ENCODE peak calls at places on chromosomes 7 and 10, in five cellular contexts. L, U, A, T and D are unnamed samples.

GRCh38 chr10:113680172-113681111 is 730 bp downstream of the CASP7 start:
- DNase-seq in U (peak; percentile 35), A (peak; percentile 19), T (peak; percentile 53), L (peak; percentile 59), D (peak; percentile 74)

GRCh38 chr7:156028521-156028920 is 216.3 kb upstream of the SHH start:
- DNase-seq in T (no peak), U (no peak), L (no peak), A (no peak), D (no peak)

GRCh38 chr10:99958287-99958686 is 51.5 kb downstream of the DNMBP start:
- DNase-seq in L (peak; percentile 68), A (no peak), T (peak; percentile 54), U (no peak), D (peak; percentile 68)

GRCh38 chr10:71079761-71080380 is 132.5 kb upstream of the UNC5B start:
- DNase-seq in A (no peak), T (no peak), L (no peak), U (no peak), D (no peak)

GRCh38 chr7:98992076-98992475 is 113.7 kb downstream of the TRRAP start:
- DNase-seq in T (no peak), U (no peak), L (no peak), A (no peak), D (no peak)

GRCh38 chr7:142868188-142868811 is 13.4 kb downstream of the EPHB6 start:
- DNase-seq in U (no peak), T (no peak), L (no peak), A (no peak), D (no peak)

GRCh38 chr7:134567368-134567767 is 18.5 kb downstream of the AKR1B15 start:
- DNase-seq in L (no peak), A (no peak), U (no peak), T (no peak), D (no peak)

GRCh38 chr10:24952146-24952700 is at the start of gene PRTFDC1:
- DNase-seq in L (peak; percentile 43), T (peak; percentile 58), A (peak; percentile 64), U (no peak), D (no peak)

GRCh38 chr10:66045859-66046258 is 880.0 kb upstream of the LRRTM3 start:
- DNase-seq in A (no peak), U (no peak), T (no peak), L (no peak), D (no peak)

GRCh38 chr7:80600046-80600445 is 38.4 kb upstream of the CD36 start:
- DNase-seq in T (no peak), A (no peak), U (no peak), L (no peak), D (no peak)

GRCh38 chr10:100621360-100622205 is 85.8 kb downstream of the HIF1AN start:
- DNase-seq in L (peak; percentile 2), A (peak; percentile 30), U (no peak), T (peak; percentile 52), D (peak; percentile 24)

GRCh38 chr10:69439350-69439739 is 11.9 kb upstream of the TSPAN15 start:
- DNase-seq in L (no peak), A (no peak), T (no peak), U (no peak), D (peak; percentile 16)

GRCh38 chr10:30055094-30055701 is 4.2 kb downstream of the JCAD start:
- DNase-seq in T (peak; percentile 16), U (no peak), A (no peak), L (no peak), D (peak; percentile 56)

GRCh38 chr7:27097686-27098492 is 2.1 kb upstream of the HOXA1 start:
- DNase-seq in A (no peak), U (no peak), L (peak; percentile 36), T (no peak), D (peak; percentile 63)

GRCh38 chr10:63260103-63260859 is 127.2 kb downstream of the NRBF2 start:
- DNase-seq in U (no peak), A (no peak), L (no peak), T (no peak), D (no peak)

GRCh38 chr7:29565982-29566746 is 2.5 kb downstream of the PRR15 start:
- DNase-seq in T (peak; percentile 42), U (no peak), A (no peak), L (no peak), D (no peak)

GRCh38 chr7:20514364-20514763 is 101.1 kb upstream of the ABCB5 start:
- DNase-seq in U (peak; percentile 2), A (peak; percentile 93), T (peak; percentile 80), L (peak; percentile 79), D (peak; percentile 26)

GRCh38 chr10:122476034-122476695 is 14.8 kb downstream of the HTRA1 start:
- DNase-seq in T (no peak), A (no peak), L (no peak), U (no peak), D (no peak)

GRCh38 chr7:41893656-41894055 is 190.8 kb upstream of the INHBA start:
- DNase-seq in U (no peak), A (no peak), L (no peak), T (no peak), D (no peak)

GRCh38 chr10:104109908-104110662 is 11.9 kb upstream of the SFR1 start:
- DNase-seq in L (peak; percentile 88), A (no peak), T (peak; percentile 81), U (peak; percentile 84), D (peak; percentile 94)

GRCh38 chr10:70448236-70448635 is 6.8 kb upstream of the NODAL start:
- DNase-seq in L (no peak), A (no peak), T (no peak), U (no peak), D (no peak)

GRCh38 chr7:127629268-127629854 is 11.4 kb upstream of the PAX4 start:
- DNase-seq in A (peak; percentile 58), U (no peak), L (no peak), T (no peak), D (no peak)

GRCh38 chr10:114110174-114110972 is 63.6 kb downstream of the CCDC186 start:
- DNase-seq in L (no peak), A (no peak), U (no peak), T (no peak), D (peak; percentile 1)

DNA sequence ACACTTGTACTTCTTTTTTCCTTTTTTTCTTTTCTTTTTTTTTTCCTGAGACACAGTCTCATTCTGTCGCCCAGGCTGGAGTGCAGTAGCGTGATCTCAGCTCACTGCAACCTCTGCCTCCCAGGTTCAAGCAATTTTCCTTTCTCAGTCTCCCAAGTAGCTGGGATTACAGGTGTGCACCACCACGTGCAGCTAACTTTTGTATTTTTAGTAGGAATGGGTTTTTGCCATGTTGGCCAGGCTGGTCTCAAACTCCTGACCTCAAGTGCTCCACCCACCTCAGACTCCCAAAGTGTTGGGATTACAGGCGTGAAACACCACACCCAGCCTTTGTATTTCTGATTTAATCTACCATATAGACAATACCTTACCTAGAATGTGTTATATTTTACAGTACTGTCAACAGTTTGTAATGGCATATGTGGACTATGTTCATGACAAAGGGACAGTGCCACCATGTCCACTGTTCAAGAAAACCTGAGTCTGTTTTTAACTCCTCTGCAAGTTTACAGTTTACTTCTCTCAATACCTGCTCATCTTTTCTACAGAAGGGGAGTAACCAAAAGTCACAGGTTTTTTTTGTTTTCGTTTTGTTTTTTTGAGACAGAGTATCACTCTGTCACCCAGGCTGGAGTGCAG is 223.8 kb upstream of the KLF14 start:
- DNase-seq in T (no peak), A (no peak), L (no peak), U (no peak), D (no peak)
- H3K4me3 ChIP-seq in T (no peak overlapping the region), A (no peak overlapping the region), L (no peak overlapping the region), U (no peak overlapping the region), D (no peak overlapping the region)

GRCh38 chr10:58258977-58259692 is 8.6 kb downstream of the IPMK start:
- DNase-seq in A (no peak), L (no peak), T (no peak), U (no peak), D (no peak)
- TF ChIP-seq CTCF in A (peak; percentile 35), L (peak; percentile 12), T (no peak), U (peak; percentile 55), D (peak; percentile 33)

DNA sequence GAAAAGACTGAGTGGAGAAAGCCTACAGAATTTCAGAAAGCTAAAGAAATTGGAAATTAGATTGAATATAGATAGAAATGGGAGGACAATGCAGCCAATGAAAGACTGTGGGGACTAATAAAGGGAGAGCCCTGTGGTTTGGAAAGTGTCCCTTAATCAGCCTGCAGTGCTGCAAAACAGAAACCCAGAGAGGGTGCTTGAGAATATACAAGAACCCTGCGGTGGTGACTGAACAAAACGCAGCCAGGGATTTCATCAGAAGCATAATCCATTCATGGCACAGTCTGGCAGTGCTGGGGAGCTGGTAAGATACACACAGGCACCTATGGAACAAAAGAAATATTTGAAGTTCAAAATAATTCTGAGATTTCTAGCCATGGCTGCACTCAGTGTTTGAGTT is 19.1 kb downstream of the CEP41 start:
- DNase-seq in A (peak; percentile 34), T (peak; percentile 69), U (no peak), L (peak; percentile 66), D (peak; percentile 45)
- H3K4me3 ChIP-seq in A (peak overlapping the region; percentile 15), T (no peak overlapping the region), U (no peak overlapping the region), L (no peak overlapping the region), D (no peak overlapping the region)

GRCh38 chr10:77959887-77960286 is 33.3 kb upstream of the DLG5 start:
- DNase-seq in A (no peak), U (no peak), T (no peak), L (no peak), D (no peak)
- TF ChIP-seq CTCF in A (no peak), U (no peak), T (no peak), L (no peak), D (no peak)

DNA sequence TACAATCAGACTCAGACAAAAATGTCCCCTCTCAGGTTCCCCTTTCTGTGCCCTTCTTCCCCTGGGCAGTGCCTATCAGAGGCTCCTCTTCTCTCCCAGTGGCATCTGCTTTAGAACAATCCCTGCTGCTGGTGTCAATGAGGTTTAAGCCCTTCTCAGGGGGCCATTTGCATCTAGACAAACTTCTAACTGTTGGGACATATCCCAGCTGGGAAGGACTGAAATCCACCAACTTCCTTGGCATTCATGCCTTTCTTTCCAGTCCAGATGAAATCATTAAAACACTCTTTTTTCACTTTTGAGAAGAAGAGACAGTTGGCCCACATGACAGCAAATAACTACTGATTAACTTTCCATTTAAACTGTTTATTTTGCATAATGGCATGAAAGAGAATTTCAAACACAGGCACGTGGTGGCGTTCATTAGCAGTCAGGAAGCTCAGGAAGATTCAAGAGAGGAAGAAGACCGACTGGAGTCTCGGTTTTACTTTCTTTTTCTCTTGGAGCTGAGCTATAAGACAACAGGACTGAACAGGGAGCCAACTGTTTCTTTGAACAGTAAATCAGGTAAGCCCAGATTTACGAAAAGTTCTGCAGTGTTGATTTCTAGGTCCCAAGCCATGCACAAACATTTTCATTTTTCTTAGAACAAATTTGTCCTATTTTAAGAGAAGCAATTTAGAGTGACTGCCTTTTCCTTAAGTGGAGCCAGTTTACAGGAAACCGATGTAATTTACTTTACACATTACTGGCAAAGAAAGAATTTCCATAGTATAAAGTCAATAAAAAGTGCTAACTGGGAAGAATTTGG is at the start of gene GIMAP2:
- DNase-seq in L (no peak), U (no peak), T (peak; percentile 11), A (no peak), D (peak; percentile 32)
- H3K4me3 ChIP-seq in L (no peak within 1 kb of the TSS), U (peak within 1 kb of the TSS; percentile 17), T (no peak within 1 kb of the TSS), A (peak within 1 kb of the TSS; percentile 33), D (peak within 1 kb of the TSS; percentile 35)